ENCODE peak calls at places on chromosomes 4 and X, in nine cellular contexts. K is upper lobe of right lung, F is endodermal cell, M is tibial nerve, Z is upper lobe of left lung, G is cardiac muscle cell, E is gastrocnemius medialis, U is adipocyte, D is Panc1. W is an unnamed sample.

GRCh38 chrX:11446331-11446730 is 153.1 kb downstream of the AMELX start:
- DNase-seq in F (no peak), M (no peak), U (peak; percentile 71), D (no peak), K (no peak), Z (no peak), E (no peak), G (peak; percentile 76), W (no peak)

GRCh38 chr4:113582737-113583136 is 178.8 kb downstream of the CAMK2D start:
- DNase-seq in Z (no peak), E (peak; percentile 39), M (no peak), K (no peak), U (no peak), F (no peak), D (no peak), G (no peak), W (no peak)

GRCh38 chr4:57078685-57079521 is 31.3 kb downstream of the IGFBP7 start:
- DNase-seq in E (no peak), D (no peak), Z (peak; percentile 28), K (no peak), G (no peak), U (peak; percentile 39), F (peak; percentile 87), M (no peak), W (peak; percentile 36)

GRCh38 chr4:111360906-111361305 is 738.0 kb upstream of the PITX2 start:
- DNase-seq in K (no peak), D (no peak), F (no peak), U (no peak), G (no peak), Z (no peak), E (no peak), M (no peak), W (no peak)

GRCh38 chr4:184100297-184100885 is 117.3 kb downstream of the ENPP6 start:
- DNase-seq in E (peak; percentile 20), Z (no peak), F (peak; percentile 87), D (no peak), G (peak; percentile 38), U (no peak), M (no peak), K (peak; percentile 88), W (peak; percentile 94)

GRCh38 chr4:1505511-1506451 is 99.5 kb upstream of the NKX1-1 start:
- DNase-seq in M (no peak), Z (peak; percentile 11), G (no peak), D (no peak), F (peak; percentile 43), K (peak; percentile 55), U (no peak), E (peak; percentile 2), W (peak; percentile 56)

GRCh38 chr4:174503079-174503724 is 19.1 kb downstream of the HPGD start:
- DNase-seq in G (no peak), K (no peak), Z (no peak), E (no peak), U (peak; percentile 42), M (no peak), F (no peak), D (no peak), W (no peak)

GRCh38 chrX:149825424-149825823 is 43.7 kb downstream of the MAGEA9 start:
- DNase-seq in G (peak; percentile 19), Z (no peak), K (no peak), F (peak; percentile 79), D (no peak), U (peak; percentile 9), M (no peak), E (no peak), W (no peak)

GRCh38 chr4:143558823-143559756 is 45.6 kb downstream of the SMARCA5 start:
- DNase-seq in K (peak; percentile 85), F (peak; percentile 95), U (peak; percentile 72), M (peak; percentile 36), Z (peak; percentile 88), G (peak; percentile 76), D (peak; percentile 47), E (peak; percentile 67), W (peak; percentile 83)

GRCh38 chrX:119512145-119512800 is 44.0 kb downstream of the SLC25A5 start:
- DNase-seq in D (peak; percentile 56), U (peak; percentile 76), F (peak; percentile 87), M (peak; percentile 8), G (peak; percentile 81), Z (peak; percentile 73), K (peak; percentile 71), E (peak; percentile 39), W (peak; percentile 61)

GRCh38 chr4:51895816-51896408 is 53.0 kb downstream of the DCUN1D4 start:
- DNase-seq in K (no peak), M (peak; percentile 79), Z (peak; percentile 59), G (peak; percentile 69), E (peak; percentile 76), U (peak; percentile 93), D (peak; percentile 36), F (peak; percentile 87), W (peak; percentile 57)

GRCh38 chr4:8127051-8127798 is 31.4 kb downstream of the ABLIM2 start:
- DNase-seq in D (no peak), F (no peak), Z (no peak), K (no peak), G (no peak), U (no peak), M (no peak), E (peak; percentile 91), W (peak; percentile 68)

GRCh38 chr4:8188085-8188484 is 11.0 kb upstream of the SH3TC1 start:
- DNase-seq in G (no peak), D (no peak), M (no peak), E (peak; percentile 67), U (no peak), Z (no peak), F (no peak), K (no peak), W (no peak)

GRCh38 chr4:184756399-184756798 is 22.5 kb upstream of the CENPU start:
- DNase-seq in G (peak; percentile 94), Z (no peak), F (no peak), E (peak; percentile 70), D (no peak), K (no peak), M (peak; percentile 70), U (peak; percentile 59), W (no peak)

DNA sequence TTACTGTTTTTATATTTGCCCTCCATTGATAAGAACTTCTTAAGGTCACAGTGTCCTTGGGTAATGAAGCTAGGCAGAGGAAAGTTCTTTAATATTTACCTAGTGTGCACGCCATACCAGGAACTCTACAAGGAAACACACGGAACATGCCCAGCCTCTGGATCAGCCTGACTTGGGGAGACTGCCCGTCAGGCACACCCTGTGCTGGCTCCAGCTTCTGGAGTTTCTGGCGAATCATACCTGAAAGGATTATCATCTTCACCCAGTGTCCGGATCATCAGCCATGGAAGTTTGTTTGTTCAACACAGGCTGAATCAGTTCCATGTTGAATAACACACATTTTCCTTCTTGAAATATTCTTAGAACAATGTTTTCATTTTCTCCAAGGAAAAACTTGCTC is 176.6 kb downstream of the SHROOM3 start:
- DNase-seq in M (peak; percentile 19), K (no peak), F (no peak), U (peak; percentile 56), E (no peak), G (no peak), Z (peak; percentile 73), D (no peak), W (no peak)
- H3K4me3 ChIP-seq in M (no peak overlapping the region), K (no peak overlapping the region), F (no peak overlapping the region), U (no peak overlapping the region), E (no peak overlapping the region), G (no peak overlapping the region), Z (no peak overlapping the region), D (no peak overlapping the region), W (no peak overlapping the region)

GRCh38 chr4:67682266-67682665 is 18.7 kb downstream of the UBA6 start:
- DNase-seq in M (no peak), K (no peak), F (no peak), U (no peak), G (no peak), D (no peak), E (no peak), Z (no peak), W (no peak)

GRCh38 chr4:67680568-67681222 is 20.3 kb downstream of the UBA6 start:
- DNase-seq in G (peak; percentile 33), D (no peak), U (peak; percentile 19), K (no peak), E (no peak), Z (no peak), F (no peak), M (no peak), W (no peak)

GRCh38 chr4:67674098-67674497 is 26.9 kb downstream of the UBA6 start:
- DNase-seq in M (no peak), K (no peak), Z (no peak), D (no peak), F (no peak), U (no peak), G (no peak), E (no peak), W (no peak)

GRCh38 chr4:67678612-67679011 is 22.3 kb downstream of the UBA6 start:
- DNase-seq in E (no peak), K (no peak), Z (no peak), M (no peak), D (no peak), F (no peak), U (no peak), G (no peak), W (no peak)
- H3K36me3 ChIP-seq in E (peaks cover 62% of the 10 kb centered on the region), K (peaks cover 81% of the 10 kb centered on the region), Z (peaks cover 19% of the 10 kb centered on the region), M (no peaks in the 10 kb centered on the region), D (peaks cover 22% of the 10 kb centered on the region), F (peaks cover 83% of the 10 kb centered on the region), U (peaks cover 52% of the 10 kb centered on the region), G (peaks cover 54% of the 10 kb centered on the region), W (peaks cover 13% of the 10 kb centered on the region)

DNA sequence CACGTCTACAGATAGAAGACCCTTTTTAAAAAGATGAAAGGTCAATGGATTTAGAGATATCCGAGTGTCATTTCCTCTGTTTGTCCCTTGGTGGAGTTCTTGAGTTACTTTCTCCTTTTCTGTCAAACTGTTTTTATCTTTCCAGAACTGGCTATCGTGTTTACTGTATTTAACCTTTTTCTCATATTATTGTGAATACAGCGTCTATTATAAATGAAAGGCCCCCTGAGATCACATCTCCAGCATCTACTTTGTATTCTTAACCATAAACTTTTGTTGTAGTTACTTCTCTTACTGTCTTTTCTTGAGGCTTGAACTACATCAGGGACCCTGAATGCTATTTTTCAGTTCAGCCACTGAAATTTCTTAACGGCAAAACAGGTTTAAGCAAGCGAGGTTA is 4.0 kb upstream of the PCDH7 start:
- DNase-seq in F (no peak), K (no peak), D (no peak), U (peak; percentile 80), Z (no peak), G (peak; percentile 50), E (no peak), M (no peak), W (peak; percentile 37)
- H3K4me3 ChIP-seq in F (peak overlapping the region; percentile 81), K (peak overlapping the region; percentile 40), D (peak overlapping the region; percentile 59), U (peak overlapping the region; percentile 75), Z (peak overlapping the region; percentile 45), G (peak overlapping the region; percentile 92), E (peak overlapping the region; percentile 23), M (peak overlapping the region; percentile 63), W (peak overlapping the region; percentile 80)

GRCh38 chrX:53594354-53594753 is 92.2 kb downstream of the HUWE1 start:
- DNase-seq in U (peak; percentile 42), Z (no peak), K (no peak), D (no peak), G (peak; percentile 34), E (no peak), F (no peak), M (no peak), W (no peak)
- H3K36me3 ChIP-seq in U (peaks cover 79% of the 10 kb centered on the region), Z (peaks cover 26% of the 10 kb centered on the region), K (peaks cover 70% of the 10 kb centered on the region), D (peaks cover 41% of the 10 kb centered on the region), G (peaks cover 47% of the 10 kb centered on the region), E (peaks cover 61% of the 10 kb centered on the region), F (peaks cover 81% of the 10 kb centered on the region), M (no peaks in the 10 kb centered on the region), W (peaks cover 33% of the 10 kb centered on the region)

W was measured in H7.